ENCODE peak calls at places on chromosomes 11 and 22, in seven cellular contexts. L is NCI-H2107; U is GM20000; C is GM13977; X is naive B cell; H is mucosa of gallbladder; W is stimulated activated CD4-positive, alpha-beta T cell treated with anti-CD3 and anti-CD28 coated beads, Interleukin-4, amount 100 ng/mL, for 48 hours. Z is an unnamed sample.

GRCh38 chr11:123063396-123064267 is 1.7 kb upstream of the HSPA8 start:
- DNase-seq in L (no peak), U (no peak), C (no peak), X (peak; percentile 37), H (peak; percentile 29), W (no peak), Z (peak; percentile 25)

GRCh38 chr11:11125618-11126017 is 227.4 kb downstream of the CSNK2A3 start:
- DNase-seq in L (no peak), U (no peak), C (no peak), X (no peak), H (no peak), W (no peak), Z (no peak)

GRCh38 chr22:27627444-27627833 is 174.1 kb downstream of the MN1 start:
- DNase-seq in L (no peak), U (no peak), C (no peak), X (no peak), H (no peak), W (no peak), Z (no peak)

GRCh38 chr11:64355078-64355940 is 3.7 kb upstream of the RPS6KA4 start:
- DNase-seq in L (peak; percentile 65), U (peak; percentile 87), C (peak; percentile 85), X (peak; percentile 52), H (peak; percentile 72), W (no peak), Z (peak; percentile 73)

GRCh38 chr11:124174001-124174400 is 9.1 kb upstream of the OR10D3 start:
- DNase-seq in L (no peak), U (no peak), C (peak; percentile 17), X (no peak), H (no peak), W (no peak), Z (no peak)

GRCh38 chr22:25853078-25853477 is 111.1 kb downstream of the MYO18B start:
- DNase-seq in L (no peak), U (no peak), C (peak; percentile 52), X (no peak), H (no peak), W (no peak), Z (no peak)

GRCh38 chr22:24501366-24502005 is 6.4 kb downstream of the UPB1 start:
- DNase-seq in L (no peak), U (no peak), C (no peak), X (no peak), H (no peak), W (no peak), Z (no peak)

GRCh38 chr22:21624120-21624879 is 5.5 kb downstream of the YDJC start:
- DNase-seq in L (peak; percentile 5), U (no peak), C (no peak), X (no peak), H (no peak), W (peak; percentile 36), Z (peak; percentile 36)

GRCh38 chr11:108216988-108217387 is 5.5 kb downstream of the NPAT start:
- DNase-seq in L (no peak), U (no peak), C (no peak), X (no peak), H (no peak), W (no peak), Z (no peak)